ENCODE peak calls at places on chromosome 21, in four cellular contexts. A is heart right ventricle, B is transverse colon, G is NCI-H1092. S is an unnamed sample.

GRCh38 chr21:38531610-38532009 is 33.3 kb upstream of the ERG start:
- DNase-seq in B (no peak), G (no peak), A (peak), S (no peak)

GRCh38 chr21:46253610-46254124 is 25.1 kb upstream of the LSS start:
- DNase-seq in B (no peak), A (no peak), G (no peak), S (peak)

GRCh38 chr21:33974513-33975468 is 59.2 kb upstream of the ATP5PO start:
- DNase-seq in A (no peak), G (no peak), B (no peak), S (no peak)

GRCh38 chr21:29018540-29018939 is 609 bp downstream of the RWDD2B start:
- DNase-seq in G (no peak), B (no peak), A (no peak), S (peak)

GRCh38 chr21:27269646-27270045 is 302.8 kb upstream of the ADAMTS5 start:
- DNase-seq in G (no peak), B (no peak), A (no peak), S (peak)

GRCh38 chr21:14684071-14684470 is 138.0 kb upstream of the SAMSN1 start:
- DNase-seq in A (no peak), G (no peak), B (no peak), S (no peak)

GRCh38 chr21:25862596-25862995 is 127.8 kb downstream of the GABPA start:
- DNase-seq in G (no peak), A (no peak), B (no peak), S (no peak)

GRCh38 chr21:41321908-41322495 is 5.4 kb downstream of the FAM3B start:
- DNase-seq in G (no peak), A (no peak), B (no peak), S (no peak)

GRCh38 chr21:42721341-42721824 is 68.0 kb downstream of the PDE9A start:
- DNase-seq in B (peak), A (peak), G (no peak), S (no peak)

GRCh38 chr21:26961704-26962103 is 5.2 kb downstream of the ADAMTS5 start:
- DNase-seq in B (no peak), A (no peak), G (no peak), S (no peak)

GRCh38 chr21:43333301-43334062 is 93.4 kb downstream of the SIK1 start:
- DNase-seq in A (peak), B (no peak), G (peak), S (peak)

GRCh38 chr21:35002879-35003722 is 46.0 kb downstream of the RUNX1 start:
- DNase-seq in G (no peak), A (no peak), B (no peak), S (peak)

GRCh38 chr21:22791986-22792560 is 1793.9 kb downstream of the NCAM2 start:
- DNase-seq in B (no peak), A (no peak), G (peak), S (peak)

GRCh38 chr21:43849532-43850299 is 15.3 kb upstream of the AGPAT3 start:
- DNase-seq in A (no peak), B (no peak), G (no peak), S (no peak)

GRCh38 chr21:38511662-38512243 is 13.5 kb upstream of the ERG start:
- DNase-seq in G (no peak), A (no peak), B (no peak), S (no peak)

GRCh38 chr21:38815060-38815405 is 9.3 kb downstream of the ETS2 start:
- DNase-seq in A (no peak), B (no peak), G (no peak), S (no peak)

GRCh38 chr21:26117324-26117971 is 53.1 kb downstream of the APP start:
- DNase-seq in B (no peak), A (no peak), G (peak), S (no peak)

GRCh38 chr21:44996983-44997936 is 57.4 kb downstream of the SLX9 start:
- DNase-seq in A (no peak), G (no peak), B (no peak), S (no peak)

GRCh38 chr21:37636152-37636860 is 269.7 kb downstream of the DYRK1A start:
- DNase-seq in G (no peak), B (no peak), A (no peak), S (peak)

GRCh38 chr21:33976082-33976979 is 60.7 kb upstream of the ATP5PO start:
- DNase-seq in G (no peak), B (peak), A (peak), S (peak)

GRCh38 chr21:22096314-22096713 is 1098.1 kb downstream of the NCAM2 start:
- DNase-seq in B (no peak), A (no peak), G (no peak), S (no peak)

GRCh38 chr21:41932191-41932575 is 21.6 kb downstream of the C2CD2 start:
- DNase-seq in B (no peak), A (no peak), G (no peak), S (peak)

GRCh38 chr21:43195131-43196021 is 26.6 kb downstream of the CRYAA start:
- DNase-seq in B (no peak), A (peak), G (no peak), S (no peak)

GRCh38 chr21:34997295-34997694 is 51.8 kb downstream of the RUNX1 start:
- DNase-seq in B (no peak), G (no peak), A (no peak), S (no peak)

GRCh38 chr21:35602811-35603210 is 457.5 kb downstream of the SETD4 start:
- DNase-seq in G (no peak), A (no peak), B (no peak), S (no peak)

S was measured in cardiac muscle cell.